ENCODE peak calls at places on chromosomes 11 and 22, in nine cellular contexts. S is stomach, T is psoas muscle, A is right lobe of liver, E is HFF-Myc, O is heart left ventricle, W is ascending aorta, N is lower leg skin, J is OCI-LY7. V is an unnamed sample.

GRCh38 chr22:47398491-47398890 is 636.0 kb downstream of the TBC1D22A start:
- DNase-seq in W (no peak), T (no peak), S (no peak), E (no peak), O (no peak), N (no peak), A (no peak), J (no peak), V (no peak)

GRCh38 chr11:45212566-45213315 is 66.3 kb downstream of the PRDM11 start:
- DNase-seq in W (no peak), E (no peak), N (no peak), O (no peak), A (no peak), J (no peak), S (no peak), T (peak), V (no peak)

GRCh38 chr11:45959851-45960250 is 37.4 kb downstream of the LARGE2 start:
- DNase-seq in A (no peak), O (no peak), J (no peak), T (no peak), N (no peak), S (no peak), E (no peak), W (no peak), V (no peak)

GRCh38 chr11:22466809-22467208 is 128.6 kb downstream of the SLC17A6 start:
- DNase-seq in S (no peak), O (no peak), A (no peak), E (no peak), J (no peak), T (peak), N (no peak), W (no peak), V (no peak)

GRCh38 chr22:20149257-20150250 is 1.3 kb downstream of the CCDC188 start:
- DNase-seq in W (no peak), A (no peak), E (no peak), N (no peak), S (no peak), O (no peak), J (no peak), T (no peak), V (no peak)

GRCh38 chr11:70719516-70719915 is 321.2 kb downstream of the CTTN start:
- DNase-seq in N (no peak), S (no peak), A (no peak), E (no peak), T (no peak), J (no peak), O (no peak), W (no peak), V (peak)

GRCh38 chr11:65305501-65306268 is 9.0 kb upstream of the CDC42EP2 start:
- DNase-seq in N (no peak), A (peak), E (no peak), J (no peak), S (peak), T (no peak), W (no peak), O (no peak), V (no peak)

GRCh38 chr22:23163665-23164064 is 16.6 kb upstream of the BCR start:
- DNase-seq in T (peak), E (no peak), W (no peak), A (peak), O (no peak), J (no peak), N (peak), S (no peak), V (no peak)

GRCh38 chr11:31779268-31779879 is 31.7 kb downstream of the PAX6 start:
- DNase-seq in J (no peak), W (no peak), A (no peak), O (no peak), S (no peak), E (no peak), T (no peak), N (no peak), V (no peak)

GRCh38 chr11:43557553-43558031 is 122.9 kb upstream of the HSD17B12 start:
- DNase-seq in S (no peak), T (no peak), A (no peak), W (no peak), E (no peak), O (no peak), J (no peak), N (peak), V (no peak)

GRCh38 chr22:49323751-49324415 is 503.8 kb downstream of the BRD1 start:
- DNase-seq in E (no peak), A (no peak), O (no peak), T (peak), J (no peak), S (peak), N (peak), W (peak), V (peak)

GRCh38 chr11:133174013-133174412 is 358.3 kb downstream of the OPCML start:
- DNase-seq in W (no peak), S (no peak), N (peak), A (no peak), J (no peak), O (no peak), E (no peak), T (no peak), V (no peak)

GRCh38 chr11:110433393-110434333 is 3.9 kb downstream of the FDX1 start:
- DNase-seq in W (no peak), E (no peak), O (no peak), N (no peak), J (peak), S (no peak), T (no peak), A (no peak), V (no peak)

GRCh38 chr11:35893796-35894475 is 49.9 kb upstream of the LDLRAD3 start:
- DNase-seq in A (no peak), J (no peak), N (peak), E (peak), O (no peak), S (no peak), T (peak), W (no peak), V (no peak)

GRCh38 chr11:125797641-125798040 is 9.7 kb downstream of the PATE3 start:
- DNase-seq in W (no peak), T (no peak), N (no peak), E (no peak), S (no peak), O (no peak), A (no peak), J (no peak), V (no peak)

GRCh38 chr11:122020902-122021301 is 95.1 kb downstream of the BLID start:
- DNase-seq in S (no peak), A (no peak), E (no peak), J (peak), O (no peak), T (no peak), W (no peak), N (no peak), V (no peak)

GRCh38 chr11:3984896-3985295 is 109.7 kb upstream of the RRM1 start:
- DNase-seq in W (no peak), T (no peak), S (no peak), O (no peak), E (no peak), N (no peak), A (no peak), J (peak), V (no peak)

GRCh38 chr22:36221799-36222751 is 17.3 kb downstream of the APOL2 start:
- DNase-seq in W (no peak), E (no peak), A (no peak), J (peak), N (peak), O (no peak), T (peak), S (peak), V (peak)
- TF ChIP-seq CTCF in W (peak), E (peak), A (peak), J (peak), N (no peak), O (peak), T (peak), S (peak), V (peak)

GRCh38 chr22:36413022-36413770 is 25.4 kb upstream of the MYH9 start:
- DNase-seq in J (no peak), W (no peak), N (no peak), E (no peak), S (no peak), O (no peak), A (no peak), T (no peak), V (no peak)

GRCh38 chr22:36409067-36409466 is 21.3 kb upstream of the MYH9 start:
- DNase-seq in J (no peak), O (no peak), A (no peak), E (no peak), T (no peak), W (no peak), S (no peak), N (no peak), V (no peak)

GRCh38 chr22:36406721-36407120 is 19.0 kb upstream of the MYH9 start:
- DNase-seq in T (no peak), S (no peak), O (no peak), E (no peak), W (no peak), A (no peak), N (no peak), J (no peak), V (no peak)

GRCh38 chr22:36411589-36412258 is 24.0 kb upstream of the MYH9 start:
- DNase-seq in T (no peak), W (no peak), J (no peak), O (no peak), S (no peak), N (no peak), E (no peak), A (no peak), V (no peak)

GRCh38 chr22:36409911-36410756 is 22.4 kb upstream of the MYH9 start:
- DNase-seq in O (peak), N (peak), E (no peak), W (peak), J (peak), S (peak), T (peak), A (peak), V (peak)
- TF ChIP-seq CTCF in O (no peak), N (peak), E (no peak), W (no peak), J (no peak), S (no peak), T (no peak), A (no peak), V (no peak)

GRCh38 chr11:60625262-60625661 is 74.2 kb upstream of the MS4A8 start:
- DNase-seq in O (no peak), T (no peak), A (no peak), N (no peak), W (no peak), E (peak), S (peak), J (peak), V (no peak)
- TF ChIP-seq CTCF in O (no peak), T (no peak), A (peak), N (no peak), W (no peak), E (peak), S (no peak), J (peak), V (peak)

GRCh38 chr11:93117578-93117964 is 80.2 kb downstream of the SLC36A4 start:
- DNase-seq in O (no peak), E (no peak), T (no peak), A (no peak), N (no peak), W (no peak), J (no peak), S (no peak), V (no peak)

GRCh38 chr11:93116641-93117577 is 80.9 kb downstream of the SLC36A4 start:
- DNase-seq in J (no peak), S (peak), N (no peak), E (no peak), A (no peak), O (no peak), W (no peak), T (no peak), V (no peak)

DNA sequence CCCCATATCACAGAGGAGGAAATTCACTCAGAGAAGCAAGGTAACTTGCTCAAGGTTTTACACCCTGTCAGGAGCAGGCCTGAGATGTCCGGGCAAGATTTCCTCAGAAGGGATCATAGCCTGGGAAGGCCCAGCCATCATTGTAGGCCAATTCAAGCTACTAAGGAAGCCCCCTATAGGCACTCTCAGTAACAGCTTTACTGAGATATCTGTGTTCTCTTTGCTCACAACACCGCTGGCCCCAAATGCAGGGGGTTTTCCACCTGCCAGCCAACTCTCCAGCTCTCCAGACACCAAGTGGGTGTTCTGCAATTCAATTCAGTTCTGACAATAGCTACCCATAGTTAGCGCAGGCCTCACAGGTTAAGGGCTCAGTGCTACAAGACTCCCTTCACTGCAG is 84.0 kb downstream of the SLC36A4 start:
- DNase-seq in J (no peak), T (no peak), A (no peak), S (no peak), E (no peak), W (no peak), O (no peak), N (no peak), V (no peak)
- TF ChIP-seq CTCF in J (no peak), T (no peak), A (no peak), S (no peak), E (peak), W (no peak), O (no peak), N (no peak), V (no peak)

DNA sequence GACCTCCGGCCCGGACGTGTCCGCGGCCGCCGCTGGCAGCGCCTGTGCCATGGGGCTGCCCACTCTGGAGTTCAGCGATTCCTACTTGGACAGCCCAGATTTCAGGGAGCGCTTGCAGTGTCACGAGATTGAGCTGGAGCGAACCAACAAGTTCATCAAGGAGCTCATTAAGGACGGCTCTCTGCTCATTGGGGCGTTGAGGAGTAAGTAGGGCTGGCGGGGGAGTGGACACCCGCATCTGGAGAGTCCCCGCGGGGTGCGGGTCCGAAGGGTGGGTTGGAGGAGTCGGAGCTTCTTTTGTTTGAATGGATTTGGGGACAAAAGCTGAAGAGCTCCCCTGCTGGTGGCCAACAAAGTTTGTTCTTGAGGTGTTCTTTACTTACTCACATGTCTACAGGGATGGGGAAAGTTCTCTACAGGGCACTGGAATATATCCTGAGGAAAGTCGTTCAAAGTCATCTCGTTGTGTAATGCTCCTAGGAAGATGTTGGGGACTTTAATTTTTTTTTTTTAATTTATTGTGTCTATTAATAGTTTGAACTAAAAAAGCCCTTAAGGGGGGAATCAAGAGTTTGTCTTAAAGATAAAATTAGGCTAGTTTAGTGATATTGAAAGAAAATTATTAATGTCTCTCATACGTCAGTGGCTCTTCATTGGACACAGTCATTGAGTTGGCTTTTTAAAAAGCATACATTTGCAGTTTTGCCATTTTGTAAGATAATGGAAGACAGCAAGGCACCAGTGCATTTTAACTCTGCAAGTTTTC is 725 bp downstream of the ARHGAP42 start:
- DNase-seq in N (no peak), T (peak), E (peak), S (peak), O (peak), W (peak), J (no peak), A (peak), V (peak)
- TF ChIP-seq CTCF in N (no peak), T (peak), E (peak), S (peak), O (peak), W (peak), J (no peak), A (peak), V (peak)

GRCh38 chr22:37635157-37635556 is 4.3 kb upstream of the SH3BP1 start:
- DNase-seq in E (no peak), A (no peak), W (no peak), O (no peak), S (no peak), T (no peak), N (no peak), J (no peak), V (no peak)

GRCh38 chr22:37632174-37633081 is 7.0 kb upstream of the SH3BP1 start:
- DNase-seq in J (no peak), T (no peak), A (no peak), N (no peak), S (no peak), O (no peak), E (no peak), W (no peak), V (no peak)

GRCh38 chr22:37633082-37633692 is 6.3 kb upstream of the SH3BP1 start:
- DNase-seq in E (no peak), A (no peak), O (no peak), S (no peak), J (no peak), W (no peak), N (no peak), T (no peak), V (no peak)

GRCh38 chr22:37634505-37635002 is 4.9 kb upstream of the SH3BP1 start:
- DNase-seq in J (no peak), O (no peak), E (no peak), W (no peak), A (no peak), S (no peak), N (no peak), T (no peak), V (no peak)

GRCh38 chr22:37633693-37634504 is 5.6 kb upstream of the SH3BP1 start:
- DNase-seq in E (peak), A (peak), W (peak), J (peak), N (peak), S (peak), O (peak), T (peak), V (peak)
- TF ChIP-seq CTCF in E (peak), A (no peak), W (no peak), J (peak), N (no peak), S (peak), O (peak), T (no peak), V (peak)

GRCh38 chr11:86861810-86862209 is 61.5 kb downstream of the PRSS23 start:
- DNase-seq in S (no peak), J (no peak), E (no peak), T (no peak), N (no peak), W (no peak), A (no peak), O (no peak), V (no peak)
- TF ChIP-seq CTCF in S (no peak), J (no peak), E (no peak), T (no peak), N (no peak), W (no peak), A (no peak), O (no peak), V (no peak)

V was measured in lower lobe of right lung.